ENCODE peak calls at places on chromosome 5, in eight cellular contexts. U is HFFc6; R is activated T-cell treated with anti-CD3 and anti-CD28 coated beads, Interleukin-2, amount 50 U/mL, for 48 hours; T is foreskin keratinocyte; F is T-helper 1 cell; G is left colon; Y is fibroblast of mammary gland; B is dorsolateral prefrontal cortex. Z is an unnamed sample.

GRCh38 chr5:132484386-132484715 is 6.2 kb downstream of the IRF1 start:
- DNase-seq in U (no peak), R (peak; percentile 26), T (no peak), F (no peak), G (peak; percentile 19), Y (no peak), B (no peak), Z (no peak)

GRCh38 chr5:61631438-61631941 is 299.4 kb downstream of the ZSWIM6 start:
- DNase-seq in U (no peak), R (no peak), T (no peak), F (no peak), G (peak; percentile 40), Y (peak; percentile 28), B (peak; percentile 86), Z (peak; percentile 34)

GRCh38 chr5:115297043-115297442 is 589 bp upstream of the CCDC112 start:
- DNase-seq in U (no peak), R (no peak), T (peak; percentile 24), F (no peak), G (no peak), Y (peak; percentile 20), B (no peak), Z (peak; percentile 17)

GRCh38 chr5:9441610-9442009 is 104.3 kb downstream of the SEMA5A start:
- DNase-seq in U (no peak), R (no peak), T (peak; percentile 83), F (no peak), G (no peak), Y (no peak), B (no peak), Z (no peak)

GRCh38 chr5:41418220-41419031 is 92.0 kb downstream of the PLCXD3 start:
- DNase-seq in U (no peak), R (no peak), T (no peak), F (no peak), G (no peak), Y (peak; percentile 88), B (no peak), Z (peak; percentile 32)

GRCh38 chr5:123752576-123752975 is 240.6 kb downstream of the CSNK1G3 start:
- DNase-seq in U (peak; percentile 83), R (no peak), T (peak; percentile 49), F (no peak), G (no peak), Y (peak; percentile 91), B (no peak), Z (peak; percentile 32)

GRCh38 chr5:143923634-143924265 is 111.8 kb downstream of the HMHB1 start:
- DNase-seq in U (peak; percentile 34), R (no peak), T (peak; percentile 64), F (no peak), G (no peak), Y (peak; percentile 60), B (no peak), Z (no peak)

GRCh38 chr5:43483210-43484048 is at the start of gene TMEM267:
- DNase-seq in U (peak; percentile 91), R (peak; percentile 91), T (peak; percentile 87), F (peak; percentile 72), G (peak; percentile 93), Y (peak; percentile 90), B (peak; percentile 87), Z (peak; percentile 93)

GRCh38 chr5:179407191-179408175 is 62.2 kb upstream of the ADAMTS2 start:
- DNase-seq in U (peak; percentile 22), R (no peak), T (no peak), F (no peak), G (no peak), Y (peak; percentile 19), B (peak; percentile 15), Z (no peak)

GRCh38 chr5:19261879-19262278 is 726.1 kb downstream of the CDH18 start:
- DNase-seq in U (no peak), R (no peak), T (no peak), F (no peak), G (no peak), Y (no peak), B (no peak), Z (no peak)

GRCh38 chr5:65809817-65810531 is 88.0 kb downstream of the NLN start:
- DNase-seq in U (peak; percentile 63), R (no peak), T (peak; percentile 39), F (no peak), G (peak; percentile 87), Y (peak; percentile 79), B (peak; percentile 80), Z (peak; percentile 64)

GRCh38 chr5:79686799-79687198 is 2.8 kb upstream of the CMYA5 start:
- DNase-seq in U (no peak), R (no peak), T (no peak), F (no peak), G (no peak), Y (peak; percentile 21), B (no peak), Z (peak; percentile 34)

GRCh38 chr5:176673651-176674583 is 26.6 kb downstream of the TSPAN17 start:
- DNase-seq in U (no peak), R (no peak), T (no peak), F (no peak), G (no peak), Y (no peak), B (no peak), Z (no peak)

GRCh38 chr5:180977852-180978251 is 10.8 kb upstream of the BTNL3 start:
- DNase-seq in U (no peak), R (no peak), T (no peak), F (no peak), G (no peak), Y (no peak), B (no peak), Z (no peak)

GRCh38 chr5:6739603-6740002 is 26.4 kb downstream of the TENT4A start:
- DNase-seq in U (no peak), R (no peak), T (no peak), F (no peak), G (no peak), Y (no peak), B (no peak), Z (no peak)

GRCh38 chr5:113356487-113356886 is 78.3 kb downstream of the TSSK1B start:
- DNase-seq in U (no peak), R (no peak), T (no peak), F (no peak), G (no peak), Y (no peak), B (no peak), Z (no peak)

GRCh38 chr5:103648086-103648485 is 85.5 kb upstream of the NUDT12 start:
- DNase-seq in U (no peak), R (no peak), T (no peak), F (no peak), G (no peak), Y (no peak), B (no peak), Z (no peak)

GRCh38 chr5:115168829-115169391 is 798 bp downstream of the TRIM36 start:
- DNase-seq in U (no peak), R (no peak), T (no peak), F (no peak), G (no peak), Y (no peak), B (no peak), Z (no peak)

GRCh38 chr5:148913985-148914421 is 87.6 kb downstream of the ADRB2 start:
- DNase-seq in U (peak; percentile 89), R (no peak), T (peak; percentile 100), F (no peak), G (no peak), Y (peak; percentile 44), B (no peak), Z (peak; percentile 57)

GRCh38 chr5:136432705-136433104 is 67.4 kb upstream of the TRPC7 start:
- DNase-seq in U (no peak), R (no peak), T (no peak), F (no peak), G (no peak), Y (no peak), B (no peak), Z (no peak)

GRCh38 chr5:9288234-9288633 is 257.6 kb downstream of the SEMA5A start:
- DNase-seq in U (no peak), R (no peak), T (no peak), F (no peak), G (no peak), Y (no peak), B (peak; percentile 50), Z (no peak)

Z was measured in AG08396.